ENCODE peak calls at places on chromosomes 4 and X, in five cellular contexts. J, H, Y, W and D are unnamed samples.

GRCh38 chr4:8580321-8581093 is at the start of gene GPR78:
- DNase-seq in J (peak; percentile 81), H (peak; percentile 66), Y (peak; percentile 93), W (peak; percentile 82), D (no peak)

GRCh38 chrX:83819304-83819703 is 41.6 kb upstream of the CYLC1 start:
- DNase-seq in J (no peak), H (no peak), Y (no peak), W (no peak), D (no peak)

GRCh38 chrX:56025872-56026571 is 206.1 kb upstream of the KLF8 start:
- DNase-seq in J (no peak), H (no peak), Y (no peak), W (no peak), D (no peak)

GRCh38 chrX:150063673-150064072 is 125.4 kb upstream of the EOLA2 start:
- DNase-seq in J (no peak), H (no peak), Y (no peak), W (no peak), D (no peak)

GRCh38 chr4:10635096-10635495 is 49.5 kb downstream of the CLNK start:
- DNase-seq in J (no peak), H (no peak), Y (no peak), W (no peak), D (no peak)

GRCh38 chr4:140018931-140019618 is 134.9 kb downstream of the MAML3 start:
- DNase-seq in J (no peak), H (no peak), Y (no peak), W (no peak), D (no peak)

GRCh38 chr4:111639120-111639519 is 506.1 kb upstream of the FAM241A start:
- DNase-seq in J (no peak), H (no peak), Y (no peak), W (no peak), D (no peak)

GRCh38 chr4:148239406-148239805 is 202.8 kb downstream of the NR3C2 start:
- DNase-seq in J (no peak), H (no peak), Y (peak; percentile 13), W (no peak), D (no peak)

GRCh38 chr4:168877779-168878491 is 132.1 kb downstream of the CBR4 start:
- DNase-seq in J (peak; percentile 86), H (peak; percentile 77), Y (no peak), W (no peak), D (no peak)
- H3K4me3 ChIP-seq in J (peak overlapping the region; percentile 49), H (peak overlapping the region; percentile 53), Y (no peak overlapping the region), W (peak overlapping the region; percentile 22), D (no peak overlapping the region)

DNA sequence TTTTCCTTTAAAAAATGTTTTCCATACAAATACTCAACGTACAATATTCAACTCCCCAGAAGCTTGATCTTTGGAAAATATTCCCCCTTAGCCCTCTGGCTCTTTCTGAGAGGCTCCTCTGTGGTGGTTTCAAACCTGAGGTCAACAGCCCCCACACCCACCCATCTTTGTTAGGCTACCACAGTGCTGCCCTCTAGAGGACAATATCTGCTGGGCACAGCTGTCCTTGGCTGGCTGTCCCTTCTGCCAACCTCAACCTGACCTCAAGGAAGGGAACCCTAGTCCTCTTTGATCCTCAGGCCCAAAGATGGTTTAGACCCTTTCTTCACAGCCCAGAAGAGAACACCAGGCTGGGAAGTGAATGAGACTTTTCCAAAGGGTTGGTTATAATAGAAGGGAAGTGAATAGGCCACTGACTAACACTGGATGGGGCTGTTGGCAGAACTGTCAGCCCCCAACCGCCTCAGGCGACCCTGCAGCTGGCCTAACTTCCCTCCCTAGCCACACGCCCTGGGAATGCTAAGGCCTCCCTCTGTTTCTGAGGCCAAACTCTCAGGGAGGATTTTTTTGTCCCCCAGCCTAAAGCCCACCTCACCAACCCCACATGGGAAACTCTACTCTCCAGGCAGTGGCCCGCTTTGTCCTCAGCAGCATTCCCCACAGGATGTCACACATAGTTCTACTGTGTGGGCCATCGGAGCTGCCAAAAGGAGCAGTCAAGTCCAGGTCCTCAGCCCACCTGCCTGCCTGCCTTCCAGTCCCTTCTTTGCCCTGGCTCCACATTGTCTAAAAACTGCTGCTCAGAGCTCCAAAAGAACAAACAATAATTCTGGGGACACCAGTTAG is 34.3 kb downstream of the NYX start:
- DNase-seq in J (no peak), H (no peak), Y (no peak), W (no peak), D (no peak)
- TF ChIP-seq CTCF in J (peak; percentile 25), H (peak; percentile 29), Y (peak; percentile 39), W (no peak), D (peak; percentile 52)

GRCh38 chrX:46912673-46913491 is 661 bp downstream of the JADE3 start:
- DNase-seq in J (peak; percentile 79), H (peak; percentile 54), Y (peak; percentile 65), W (peak; percentile 63), D (no peak)
- H3K4me3 ChIP-seq in J (peak overlapping the region; percentile 65), H (peak overlapping the region; percentile 67), Y (peak overlapping the region; percentile 94), W (peak overlapping the region; percentile 66), D (peak overlapping the region; percentile 70)

GRCh38 chrX:134294548-134294947 is 57.6 kb downstream of the CCDC160 start:
- DNase-seq in J (no peak), H (no peak), Y (peak; percentile 3), W (no peak), D (no peak)
- TF ChIP-seq CTCF in J (no peak), H (no peak), Y (no peak), W (no peak), D (peak; percentile 47)

DNA sequence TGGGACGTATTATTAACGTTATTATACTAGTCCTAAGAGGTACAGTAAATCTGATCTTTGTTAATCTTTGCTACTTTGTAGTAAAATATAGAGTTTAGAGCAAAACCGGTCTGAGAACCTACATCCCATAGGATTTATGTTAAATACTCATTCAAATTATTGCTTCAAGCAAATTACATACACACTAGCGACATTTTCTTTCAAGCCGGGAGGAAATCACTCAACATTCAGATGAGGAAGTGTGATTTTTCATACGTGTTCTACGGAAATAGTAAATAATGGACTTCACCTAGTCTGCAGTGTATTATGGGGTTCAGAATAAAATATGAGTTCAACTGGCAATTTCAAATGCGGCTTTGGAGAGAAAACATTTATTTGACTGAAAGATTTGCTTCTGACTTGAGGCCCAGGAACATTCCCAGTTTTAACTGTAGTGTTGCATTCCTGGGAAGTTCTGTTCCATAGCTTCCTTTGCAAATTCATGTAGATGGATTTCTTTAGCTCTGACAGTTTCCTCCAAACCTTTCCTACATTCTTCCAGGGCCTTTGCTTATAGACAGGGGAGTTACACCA is 5.2 kb upstream of the HAND2 start:
- DNase-seq in J (no peak), H (no peak), Y (no peak), W (no peak), D (no peak)
- H3K4me3 ChIP-seq in J (no peak overlapping the region), H (no peak overlapping the region), Y (no peak overlapping the region), W (no peak overlapping the region), D (no peak overlapping the region)

GRCh38 chrX:109485470-109486340 is 3.8 kb upstream of the GUCY2F start:
- DNase-seq in J (peak; percentile 58), H (peak; percentile 51), Y (peak; percentile 82), W (peak; percentile 57), D (peak; percentile 31)
- TF ChIP-seq CTCF in J (peak; percentile 85), H (peak; percentile 81), Y (peak; percentile 85), W (peak; percentile 62), D (peak; percentile 95)

DNA sequence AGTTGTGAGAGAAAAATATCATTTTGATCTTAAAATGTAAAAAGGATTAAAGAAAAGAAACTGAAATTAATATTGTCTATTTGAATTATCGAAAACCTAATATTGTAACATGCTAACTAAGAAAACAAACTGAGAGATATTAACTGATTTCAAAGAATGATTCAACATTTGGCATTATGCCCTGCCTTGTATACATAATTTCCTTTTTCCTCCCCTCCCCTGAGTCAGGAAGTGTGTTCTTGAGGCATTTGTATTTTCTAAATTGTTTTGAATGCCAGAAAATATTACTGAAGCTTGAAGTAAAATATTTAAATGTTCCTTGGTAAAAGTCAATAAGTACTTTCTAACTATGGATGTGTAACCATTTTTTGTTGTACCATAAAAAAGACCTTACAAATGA is 49.4 kb downstream of the RPS6KA3 start:
- DNase-seq in J (no peak), H (no peak), Y (no peak), W (no peak), D (peak; percentile 14)
- H3K4me3 ChIP-seq in J (peak overlapping the region; percentile 33), H (peak overlapping the region; percentile 32), Y (no peak overlapping the region), W (no peak overlapping the region), D (no peak overlapping the region)